ENCODE peak calls at places on chromosomes 1 and 21, in five cellular contexts. T is Daoy; C is activated T-helper 1 cell treated with anti-CD3 and anti-CD28 coated beads, Interleukin-12 subunit alpha, Interleukin-12 subunit beta, Interleukin-2, Interleukin-4 antibody, amounts not matched to agents 30 ng/mL and 10 ng/mL and 1 ng/mL, durations not matched to agents 14 hours and 24 hours and 36 hours; E is globus pallidus; H is T-helper 9 cell. X is an unnamed sample.

GRCh38 chr1:179079113-179079761 is 2.6 kb upstream of the TOR3A start:
- DNase-seq in T (peak), C (peak), E (peak), H (peak), X (peak)

GRCh38 chr1:150365945-150366344 is 2.0 kb downstream of the RPRD2 start:
- DNase-seq in T (no peak), C (no peak), E (peak), H (no peak), X (peak)

GRCh38 chr1:203072911-203073310 is 12.9 kb downstream of the MYOG start:
- DNase-seq in T (peak), C (no peak), E (no peak), H (no peak), X (no peak)

GRCh38 chr1:18808561-18808960 is 50.9 kb downstream of the TAS1R2 start:
- DNase-seq in T (no peak), C (no peak), E (no peak), H (no peak), X (no peak)

GRCh38 chr21:26110703-26111102 is 59.9 kb downstream of the APP start:
- DNase-seq in T (no peak), C (no peak), E (no peak), H (no peak), X (peak)

GRCh38 chr1:228011721-228012311 is 5.0 kb downstream of the WNT3A start:
- DNase-seq in T (no peak), C (no peak), E (no peak), H (no peak), X (no peak)

GRCh38 chr1:70542856-70543255 is 131.8 kb downstream of the CTH start:
- DNase-seq in T (no peak), C (no peak), E (no peak), H (no peak), X (no peak)

GRCh38 chr1:146034976-146035469 is 13.5 kb upstream of the HJV start:
- DNase-seq in T (peak), C (no peak), E (peak), H (no peak), X (no peak)

GRCh38 chr1:62318756-62319544 is at the start of gene KANK4:
- DNase-seq in T (no peak), C (no peak), E (no peak), H (no peak), X (peak)

GRCh38 chr1:223707270-223708000 is 4.9 kb upstream of the CAPN2 start:
- DNase-seq in T (peak), C (no peak), E (no peak), H (no peak), X (peak)

GRCh38 chr1:20192364-20192763 is 6.0 kb upstream of the PLA2G2C start:
- DNase-seq in T (no peak), C (no peak), E (no peak), H (no peak), X (no peak)

GRCh38 chr1:183733610-183734219 is 71.2 kb upstream of the RGL1 start:
- DNase-seq in T (no peak), C (no peak), E (peak), H (no peak), X (peak)

GRCh38 chr1:111597433-111597832 is 22.2 kb upstream of the RAP1A start:
- DNase-seq in T (no peak), C (no peak), E (no peak), H (no peak), X (no peak)

GRCh38 chr21:46122241-46122671 is 24.3 kb downstream of the COL6A2 start:
- DNase-seq in T (peak), C (no peak), E (no peak), H (no peak), X (no peak)

GRCh38 chr1:92464588-92465255 is 22.0 kb downstream of the GFI1 start:
- DNase-seq in T (no peak), C (no peak), E (no peak), H (no peak), X (no peak)

GRCh38 chr1:238892612-238893011 is 493.8 kb upstream of the CHRM3 start:
- DNase-seq in T (peak), C (no peak), E (no peak), H (no peak), X (no peak)

GRCh38 chr1:156257711-156258110 is 9.9 kb upstream of the PAQR6 start:
- DNase-seq in T (no peak), C (no peak), E (peak), H (no peak), X (no peak)

GRCh38 chr21:44454747-44455523 is at the start of gene LRRC3:
- DNase-seq in T (peak), C (peak), E (no peak), H (peak), X (peak)

GRCh38 chr1:223727541-223727940 is 15.2 kb downstream of the CAPN2 start:
- DNase-seq in T (no peak), C (no peak), E (no peak), H (no peak), X (no peak)

GRCh38 chr1:195933816-195934215 is 674.4 kb downstream of the KCNT2 start:
- DNase-seq in T (no peak), C (no peak), E (no peak), H (no peak), X (no peak)

GRCh38 chr1:205430631-205431305 is 8.9 kb upstream of the LEMD1 start:
- DNase-seq in T (peak), C (peak), E (peak), H (peak), X (peak)

GRCh38 chr1:97893844-97894243 is 27.0 kb downstream of the DPYD start:
- DNase-seq in T (no peak), C (no peak), E (no peak), H (no peak), X (no peak)